ENCODE peak calls at places on chromosomes 6 and 20, in nine cellular contexts. L is psoas muscle, H is left ventricle myocardium inferior, N is GM12878, A is heart right ventricle, V is heart left ventricle, O is body of pancreas, S is upper lobe of left lung, D is MM.1S. G is an unnamed sample.
A peak's percentile ranks its signal among the peaks of the same experiment; 100 is the strongest.

GRCh38 chr20:25294459-25295385 is 46.8 kb downstream of the PYGB start:
- DNase-seq in L (peak; percentile 51), H (no peak), N (no peak), A (no peak), V (peak; percentile 65), O (no peak), S (peak; percentile 85), D (peak; percentile 88), G (no peak)

GRCh38 chr20:58649288-58650180 is 1.5 kb upstream of the STX16 start:
- DNase-seq in L (no peak), H (peak; percentile 39), N (no peak), A (peak; percentile 59), V (peak; percentile 53), O (peak; percentile 33), S (peak; percentile 91), D (no peak), G (no peak)

GRCh38 chr6:138086573-138087196 is 20.5 kb downstream of the PERP start:
- DNase-seq in L (no peak), H (no peak), N (no peak), A (no peak), V (no peak), O (peak; percentile 20), S (no peak), D (no peak), G (no peak)

GRCh38 chr20:62908971-62909791 is 17.1 kb downstream of the DIDO1 start:
- DNase-seq in L (no peak), H (no peak), N (no peak), A (no peak), V (no peak), O (no peak), S (no peak), D (no peak), G (peak; percentile 53)

GRCh38 chr6:96345501-96345900 is 176.1 kb upstream of the UFL1 start:
- DNase-seq in L (no peak), H (no peak), N (no peak), A (no peak), V (no peak), O (no peak), S (no peak), D (no peak), G (no peak)

GRCh38 chr6:90039911-90040310 is 145.6 kb downstream of the GJA10 start:
- DNase-seq in L (no peak), H (no peak), N (no peak), A (no peak), V (no peak), O (no peak), S (no peak), D (no peak), G (no peak)

GRCh38 chr6:70622426-70622825 is 45.3 kb upstream of the SMAP1 start:
- DNase-seq in L (no peak), H (no peak), N (no peak), A (no peak), V (no peak), O (no peak), S (no peak), D (no peak), G (no peak)

GRCh38 chr20:8366303-8366923 is 234.3 kb downstream of the PLCB1 start:
- DNase-seq in L (no peak), H (no peak), N (no peak), A (no peak), V (no peak), O (no peak), S (no peak), D (no peak), G (no peak)

GRCh38 chr6:18416341-18416679 is 29.2 kb downstream of the RNF144B start:
- DNase-seq in L (no peak), H (no peak), N (no peak), A (no peak), V (no peak), O (no peak), S (no peak), D (no peak), G (no peak)

GRCh38 chr6:18413320-18413830 is 26.2 kb downstream of the RNF144B start:
- DNase-seq in L (no peak), H (no peak), N (no peak), A (no peak), V (no peak), O (no peak), S (no peak), D (no peak), G (no peak)

GRCh38 chr6:18414102-18414501 is 27.0 kb downstream of the RNF144B start:
- DNase-seq in L (no peak), H (no peak), N (no peak), A (no peak), V (no peak), O (no peak), S (no peak), D (no peak), G (no peak)

GRCh38 chr6:18415671-18416340 is 28.7 kb downstream of the RNF144B start:
- DNase-seq in L (no peak), H (no peak), N (no peak), A (no peak), V (no peak), O (no peak), S (no peak), D (no peak), G (no peak)

DNA sequence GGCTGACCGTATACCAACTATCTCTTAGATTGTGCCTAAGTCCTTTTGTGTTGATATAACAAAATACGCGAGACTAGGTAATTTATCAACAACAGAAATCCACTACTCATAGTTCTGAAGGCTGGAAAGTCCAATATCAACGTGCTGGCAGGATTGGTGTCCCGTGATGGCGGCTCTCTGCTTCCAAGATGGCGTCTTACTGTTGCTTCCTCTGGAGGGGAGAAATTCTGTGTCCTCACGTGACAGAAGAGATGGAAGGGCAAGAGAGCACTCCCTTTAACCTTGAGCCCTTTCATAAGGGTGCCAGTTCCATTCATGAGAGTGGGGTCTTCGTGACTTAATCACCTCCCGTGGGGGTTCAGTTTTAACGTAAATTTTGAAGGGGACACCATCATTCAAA is 28.1 kb downstream of the RNF144B start:
- DNase-seq in L (no peak), H (no peak), N (no peak), A (no peak), V (no peak), O (no peak), S (no peak), D (no peak), G (no peak)
- H3K27ac ChIP-seq in L (peak overlapping the region; percentile 88), H (no peak overlapping the region), N (no peak overlapping the region), A (no peak overlapping the region), V (no peak overlapping the region), O (no peak overlapping the region), S (no peak overlapping the region), D (no peak overlapping the region), G (peak overlapping the region; percentile 54)

GRCh38 chr6:157670466-157671186 is 152.4 kb upstream of the SNX9 start:
- DNase-seq in L (peak; percentile 53), H (peak; percentile 51), N (no peak), A (peak; percentile 35), V (peak; percentile 68), O (no peak), S (no peak), D (no peak), G (peak; percentile 47)

GRCh38 chr6:157668034-157668401 is 155.0 kb upstream of the SNX9 start:
- DNase-seq in L (no peak), H (no peak), N (no peak), A (no peak), V (no peak), O (no peak), S (no peak), D (no peak), G (no peak)

GRCh38 chr6:157668690-157669089 is 154.4 kb upstream of the SNX9 start:
- DNase-seq in L (no peak), H (no peak), N (no peak), A (no peak), V (no peak), O (no peak), S (no peak), D (no peak), G (no peak)

GRCh38 chr6:157667211-157668033 is 155.6 kb upstream of the SNX9 start:
- DNase-seq in L (no peak), H (no peak), N (peak; percentile 36), A (no peak), V (no peak), O (peak; percentile 54), S (no peak), D (peak; percentile 32), G (no peak)

DNA sequence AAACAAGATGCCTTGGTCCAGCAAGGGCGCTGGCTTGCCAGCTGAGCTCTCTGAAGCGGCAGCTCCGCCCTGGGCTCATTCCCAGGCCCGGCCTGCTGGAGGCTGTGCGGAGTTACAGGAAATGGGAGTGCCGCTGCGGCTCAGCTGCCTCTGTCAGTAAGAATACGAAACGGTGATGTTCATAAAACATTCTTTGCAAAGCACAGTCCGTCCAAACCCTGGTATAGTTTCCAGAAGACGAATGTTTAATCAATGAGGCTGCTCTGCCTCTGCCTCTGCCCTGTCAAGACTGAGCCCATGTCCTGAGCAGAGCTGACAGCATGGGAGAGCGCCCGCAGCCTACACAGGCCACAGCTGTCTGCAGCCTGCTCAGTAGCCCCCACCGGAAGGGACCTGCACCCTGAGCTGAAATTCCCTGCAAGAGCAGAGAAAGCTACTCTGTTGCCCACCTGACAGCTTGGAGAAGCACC is 153.3 kb upstream of the SNX9 start:
- DNase-seq in L (peak; percentile 90), H (peak; percentile 87), N (no peak), A (peak; percentile 87), V (peak; percentile 92), O (peak; percentile 33), S (peak; percentile 88), D (no peak), G (peak; percentile 91)
- TF ChIP-seq CTCF in L (peak; percentile 42), H (peak; percentile 49), N (no peak), A (no peak), V (peak; percentile 20), O (no peak), S (peak; percentile 22), D (no peak), G (peak; percentile 18)

GRCh38 chr20:51034461-51034860 is 11.6 kb upstream of the KCNG1 start:
- DNase-seq in L (no peak), H (no peak), N (no peak), A (no peak), V (no peak), O (no peak), S (no peak), D (no peak), G (no peak)
- H3K27ac ChIP-seq in L (no peak overlapping the region), H (no peak overlapping the region), N (no peak overlapping the region), A (no peak overlapping the region), V (no peak overlapping the region), O (no peak overlapping the region), S (no peak overlapping the region), D (no peak overlapping the region), G (no peak overlapping the region)

GRCh38 chr6:3608159-3608558 is 143.4 kb downstream of the PXDC1 start:
- DNase-seq in L (no peak), H (no peak), N (no peak), A (no peak), V (no peak), O (no peak), S (no peak), D (no peak), G (no peak)

GRCh38 chr6:3601570-3601969 is 144.7 kb upstream of the SLC22A23 start:
- DNase-seq in L (no peak), H (no peak), N (no peak), A (no peak), V (no peak), O (no peak), S (no peak), D (no peak), G (no peak)

GRCh38 chr6:3607599-3607998 is 143.9 kb downstream of the PXDC1 start:
- DNase-seq in L (no peak), H (no peak), N (no peak), A (no peak), V (no peak), O (no peak), S (peak; percentile 50), D (no peak), G (no peak)

GRCh38 chr6:3607171-3607570 is 144.3 kb downstream of the PXDC1 start:
- DNase-seq in L (no peak), H (no peak), N (no peak), A (no peak), V (no peak), O (no peak), S (no peak), D (no peak), G (no peak)

GRCh38 chr6:3603443-3604130 is 146.7 kb upstream of the SLC22A23 start:
- DNase-seq in L (no peak), H (no peak), N (no peak), A (no peak), V (no peak), O (no peak), S (no peak), D (no peak), G (no peak)
- TF ChIP-seq CTCF in L (no peak), H (no peak), N (no peak), A (no peak), V (no peak), O (no peak), S (no peak), D (no peak), G (no peak)

G was measured in tibial artery.